ENCODE peak calls at places on chromosomes 6 and 20, in ten cellular contexts. Y is T-helper 9 cell; L is T-helper 1 cell; D is CD4-positive, alpha-beta memory T cell; S is choroid plexus epithelial cell; C is AG08396; T is kidney tubule cell; O is stimulated activated CD8-positive, alpha-beta memory T cell treated with anti-CD3 and anti-CD28 coated beads, Interleukin-15, amount 100 ng/mL, for 1 hour; W is H54; P is T follicular helper cell. U is an unnamed sample.

GRCh38 chr20:57259179-57260021 is 7.0 kb downstream of the BMP7 start:
- DNase-seq in Y (no peak), L (no peak), D (no peak), S (no peak), C (no peak), T (no peak), O (no peak), W (no peak), P (no peak), U (no peak)

GRCh38 chr6:32166411-32167061 is 2.1 kb downstream of the EGFL8 start:
- DNase-seq in Y (no peak), L (no peak), D (no peak), S (no peak), C (no peak), T (no peak), O (no peak), W (no peak), P (no peak), U (no peak)

GRCh38 chr6:1910621-1911407 is 301.1 kb downstream of the FOXC1 start:
- DNase-seq in Y (no peak), L (no peak), D (no peak), S (peak; percentile 11), C (no peak), T (peak; percentile 26), O (no peak), W (no peak), P (no peak), U (no peak)

GRCh38 chr6:117264487-117265424 is 602 bp upstream of the VGLL2 start:
- DNase-seq in Y (no peak), L (no peak), D (no peak), S (no peak), C (peak; percentile 29), T (peak; percentile 16), O (no peak), W (no peak), P (no peak), U (no peak)

GRCh38 chr6:98970469-98970868 is 22.7 kb upstream of the FBXL4 start:
- DNase-seq in Y (no peak), L (no peak), D (no peak), S (no peak), C (no peak), T (no peak), O (no peak), W (no peak), P (no peak), U (no peak)

GRCh38 chr6:163392533-163392932 is 22.0 kb upstream of the QKI start:
- DNase-seq in Y (no peak), L (no peak), D (no peak), S (peak; percentile 79), C (peak; percentile 51), T (peak; percentile 64), O (no peak), W (no peak), P (no peak), U (no peak)

GRCh38 chr6:10461850-10462249 is 47.0 kb upstream of the TFAP2A start:
- DNase-seq in Y (no peak), L (no peak), D (no peak), S (no peak), C (no peak), T (no peak), O (no peak), W (no peak), P (no peak), U (no peak)

GRCh38 chr6:82251942-82252341 is 4.4 kb upstream of the IBTK start:
- DNase-seq in Y (no peak), L (no peak), D (no peak), S (peak; percentile 73), C (peak; percentile 37), T (peak; percentile 49), O (no peak), W (no peak), P (no peak), U (no peak)

GRCh38 chr20:38426006-38426405 is 9.1 kb downstream of the SNHG17 start:
- DNase-seq in Y (no peak), L (no peak), D (no peak), S (peak; percentile 93), C (peak; percentile 93), T (peak; percentile 77), O (no peak), W (peak; percentile 84), P (no peak), U (no peak)

GRCh38 chr6:25359191-25359861 is 80.2 kb downstream of the CARMIL1 start:
- DNase-seq in Y (no peak), L (no peak), D (no peak), S (no peak), C (peak; percentile 23), T (peak; percentile 87), O (no peak), W (peak; percentile 30), P (no peak), U (no peak)

GRCh38 chr20:61546641-61547040 is 294.6 kb downstream of the CDH4 start:
- DNase-seq in Y (no peak), L (no peak), D (no peak), S (no peak), C (no peak), T (no peak), O (no peak), W (no peak), P (no peak), U (no peak)

GRCh38 chr6:121555201-121555600 is 119.8 kb downstream of the GJA1 start:
- DNase-seq in Y (no peak), L (no peak), D (no peak), S (no peak), C (no peak), T (no peak), O (no peak), W (no peak), P (no peak), U (no peak)

U was measured in central memory CD8-positive, alpha-beta T cell.